ENCODE peak calls at places on chromosomes 1 and 21, in ten cellular contexts. One of them, this sample, is unnamed. For H3K9me3, the result is how much of the 10 kb centered on the place peaks cover.

GRCh38 chr21:33238146-33238545 is 8.4 kb downstream of the IFNAR2 start:
- DNase-seq in Caco-2: no peak
- DNase-seq in tibial artery: no peak
- DNase-seq in PC-3: no peak
- DNase-seq in fibroblast of lung: no peak
- DNase-seq in WERI-Rb-1: no peak
- DNase-seq in IMR-90: no peak
- DNase-seq in lower lobe of right lung: no peak
- DNase-seq in transverse colon: no peak
- DNase-seq in A549: no peak
- DNase-seq in this sample: no peak

GRCh38 chr1:153543738-153544135 is 1.9 kb downstream of the S100A4 start:
- DNase-seq in tibial artery: peak
- DNase-seq in IMR-90: no peak
- DNase-seq in WERI-Rb-1: no peak
- DNase-seq in PC-3: no peak
- DNase-seq in transverse colon: no peak
- DNase-seq in lower lobe of right lung: no peak
- DNase-seq in fibroblast of lung: no peak
- DNase-seq in Caco-2: no peak
- DNase-seq in A549: no peak
- DNase-seq in this sample: no peak

GRCh38 chr1:41387667-41388091 is 26.4 kb downstream of the FOXO6 start:
- DNase-seq in IMR-90: peak
- DNase-seq in transverse colon: peak
- DNase-seq in fibroblast of lung: peak
- DNase-seq in lower lobe of right lung: peak
- DNase-seq in tibial artery: peak
- DNase-seq in PC-3: peak
- DNase-seq in Caco-2: peak
- DNase-seq in A549: no peak
- DNase-seq in WERI-Rb-1: peak
- DNase-seq in this sample: no peak

GRCh38 chr1:13805431-13805830 is 105.4 kb downstream of the PRDM2 start:
- DNase-seq in transverse colon: no peak
- DNase-seq in WERI-Rb-1: no peak
- DNase-seq in Caco-2: no peak
- DNase-seq in tibial artery: no peak
- DNase-seq in IMR-90: no peak
- DNase-seq in lower lobe of right lung: no peak
- DNase-seq in fibroblast of lung: no peak
- DNase-seq in PC-3: no peak
- DNase-seq in A549: no peak
- DNase-seq in this sample: no peak

GRCh38 chr1:84742653-84743052 is 52.4 kb upstream of the SSX2IP start:
- DNase-seq in WERI-Rb-1: no peak
- DNase-seq in lower lobe of right lung: no peak
- DNase-seq in IMR-90: peak
- DNase-seq in fibroblast of lung: no peak
- DNase-seq in tibial artery: no peak
- DNase-seq in Caco-2: no peak
- DNase-seq in PC-3: peak
- DNase-seq in A549: no peak
- DNase-seq in transverse colon: no peak
- DNase-seq in this sample: no peak

GRCh38 chr21:35291963-35292627 is 243.0 kb upstream of the RUNX1 start:
- DNase-seq in Caco-2: no peak
- DNase-seq in tibial artery: no peak
- DNase-seq in transverse colon: no peak
- DNase-seq in WERI-Rb-1: no peak
- DNase-seq in IMR-90: peak
- DNase-seq in fibroblast of lung: peak
- DNase-seq in lower lobe of right lung: no peak
- DNase-seq in PC-3: no peak
- DNase-seq in A549: no peak
- DNase-seq in this sample: no peak

GRCh38 chr1:60376196-60376595 is 302.6 kb upstream of the C1orf87 start:
- DNase-seq in fibroblast of lung: no peak
- DNase-seq in transverse colon: no peak
- DNase-seq in A549: no peak
- DNase-seq in Caco-2: no peak
- DNase-seq in PC-3: no peak
- DNase-seq in lower lobe of right lung: no peak
- DNase-seq in tibial artery: no peak
- DNase-seq in IMR-90: no peak
- DNase-seq in WERI-Rb-1: no peak
- DNase-seq in this sample: no peak

GRCh38 chr21:19692231-19692630 is 1288.6 kb upstream of the TMPRSS15 start:
- DNase-seq in fibroblast of lung: no peak
- DNase-seq in A549: no peak
- DNase-seq in transverse colon: no peak
- DNase-seq in WERI-Rb-1: no peak
- DNase-seq in lower lobe of right lung: no peak
- DNase-seq in PC-3: no peak
- DNase-seq in IMR-90: no peak
- DNase-seq in Caco-2: no peak
- DNase-seq in tibial artery: no peak
- DNase-seq in this sample: no peak

GRCh38 chr1:115976900-115977480 is 677 bp downstream of the SLC22A15 start:
- DNase-seq in PC-3: peak
- DNase-seq in tibial artery: no peak
- DNase-seq in IMR-90: no peak
- DNase-seq in transverse colon: no peak
- DNase-seq in WERI-Rb-1: peak
- DNase-seq in fibroblast of lung: peak
- DNase-seq in A549: no peak
- DNase-seq in lower lobe of right lung: no peak
- DNase-seq in Caco-2: no peak
- DNase-seq in this sample: no peak

GRCh38 chr1:117143856-117144255 is 22.3 kb upstream of the TRIM45 start:
- DNase-seq in Caco-2: no peak
- DNase-seq in PC-3: peak
- DNase-seq in transverse colon: no peak
- DNase-seq in tibial artery: no peak
- DNase-seq in WERI-Rb-1: no peak
- DNase-seq in lower lobe of right lung: no peak
- DNase-seq in A549: no peak
- DNase-seq in IMR-90: no peak
- DNase-seq in fibroblast of lung: no peak
- DNase-seq in this sample: no peak

GRCh38 chr1:26017606-26018005 is 4.0 kb upstream of the EXTL1 start:
- DNase-seq in Caco-2: no peak
- DNase-seq in fibroblast of lung: no peak
- DNase-seq in WERI-Rb-1: peak
- DNase-seq in IMR-90: peak
- DNase-seq in tibial artery: no peak
- DNase-seq in A549: no peak
- DNase-seq in PC-3: no peak
- DNase-seq in transverse colon: no peak
- DNase-seq in lower lobe of right lung: no peak
- DNase-seq in this sample: no peak

GRCh38 chr1:15915991-15916390 is 59.9 kb downstream of the ZBTB17 start:
- DNase-seq in A549: no peak
- DNase-seq in fibroblast of lung: peak
- DNase-seq in lower lobe of right lung: no peak
- DNase-seq in PC-3: peak
- DNase-seq in WERI-Rb-1: no peak
- DNase-seq in tibial artery: no peak
- DNase-seq in transverse colon: no peak
- DNase-seq in IMR-90: peak
- DNase-seq in Caco-2: no peak
- DNase-seq in this sample: no peak

GRCh38 chr21:26513212-26513611 is 59.9 kb downstream of the CYYR1 start:
- DNase-seq in fibroblast of lung: peak
- DNase-seq in IMR-90: no peak
- DNase-seq in Caco-2: no peak
- DNase-seq in WERI-Rb-1: no peak
- DNase-seq in transverse colon: no peak
- DNase-seq in PC-3: peak
- DNase-seq in tibial artery: no peak
- DNase-seq in A549: no peak
- DNase-seq in lower lobe of right lung: no peak
- DNase-seq in this sample: no peak

GRCh38 chr1:229448373-229448772 is 14.5 kb upstream of the ACTA1 start:
- DNase-seq in Caco-2: no peak
- DNase-seq in WERI-Rb-1: no peak
- DNase-seq in tibial artery: no peak
- DNase-seq in PC-3: no peak
- DNase-seq in IMR-90: no peak
- DNase-seq in lower lobe of right lung: no peak
- DNase-seq in A549: no peak
- DNase-seq in fibroblast of lung: no peak
- DNase-seq in transverse colon: no peak
- DNase-seq in this sample: no peak

GRCh38 chr1:160797163-160797797 is 1.3 kb downstream of the LY9 start:
- DNase-seq in lower lobe of right lung: no peak
- DNase-seq in Caco-2: no peak
- DNase-seq in IMR-90: no peak
- DNase-seq in tibial artery: no peak
- DNase-seq in WERI-Rb-1: no peak
- DNase-seq in fibroblast of lung: no peak
- DNase-seq in A549: no peak
- DNase-seq in transverse colon: no peak
- DNase-seq in PC-3: no peak
- DNase-seq in this sample: no peak

GRCh38 chr1:164561007-164561406 is 2.0 kb downstream of the PBX1 start:
- DNase-seq in tibial artery: no peak
- DNase-seq in A549: no peak
- DNase-seq in transverse colon: no peak
- DNase-seq in Caco-2: no peak
- DNase-seq in WERI-Rb-1: no peak
- DNase-seq in fibroblast of lung: peak
- DNase-seq in PC-3: peak
- DNase-seq in lower lobe of right lung: no peak
- DNase-seq in IMR-90: no peak
- DNase-seq in this sample: no peak

GRCh38 chr1:116909511-116910378 is at the start of gene PTGFRN:
- DNase-seq in tibial artery: peak
- DNase-seq in PC-3: peak
- DNase-seq in fibroblast of lung: peak
- DNase-seq in WERI-Rb-1: peak
- DNase-seq in lower lobe of right lung: peak
- DNase-seq in Caco-2: peak
- DNase-seq in A549: peak
- DNase-seq in transverse colon: peak
- DNase-seq in IMR-90: peak
- DNase-seq in this sample: no peak

GRCh38 chr1:227723474-227723873 is 11.6 kb downstream of the JMJD4 start:
- DNase-seq in PC-3: no peak
- DNase-seq in WERI-Rb-1: no peak
- DNase-seq in transverse colon: no peak
- DNase-seq in IMR-90: peak
- DNase-seq in fibroblast of lung: peak
- DNase-seq in Caco-2: no peak
- DNase-seq in A549: no peak
- DNase-seq in lower lobe of right lung: no peak
- DNase-seq in tibial artery: no peak
- DNase-seq in this sample: no peak

DNA sequence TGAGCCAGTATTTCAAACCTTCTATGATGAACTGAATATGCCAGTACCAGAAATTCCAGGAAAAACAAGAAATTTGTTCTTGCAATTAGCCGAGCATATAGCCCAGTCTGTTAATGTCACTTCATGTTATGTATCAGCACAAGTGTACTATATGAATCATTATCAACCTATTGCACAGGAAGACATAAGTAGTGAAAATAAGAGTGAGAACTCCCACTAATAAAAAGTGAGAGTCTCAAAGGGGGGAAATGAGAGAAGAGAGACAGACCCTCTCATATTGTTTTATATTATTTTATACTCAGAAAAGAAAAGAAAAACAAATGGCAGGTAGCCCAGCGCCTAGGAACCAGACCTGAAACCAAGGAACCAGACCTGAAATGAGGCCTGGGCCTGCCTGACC is 16.2 kb downstream of the JMJD4 start:
- DNase-seq in PC-3: no peak
- DNase-seq in tibial artery: no peak
- DNase-seq in lower lobe of right lung: no peak
- DNase-seq in fibroblast of lung: no peak
- DNase-seq in WERI-Rb-1: no peak
- DNase-seq in transverse colon: no peak
- DNase-seq in A549: no peak
- DNase-seq in Caco-2: no peak
- DNase-seq in IMR-90: no peak
- DNase-seq in this sample: no peak
- H3K9me3 ChIP-seq in PC-3: under half
- H3K9me3 ChIP-seq in tibial artery: under half
- H3K9me3 ChIP-seq in lower lobe of right lung: half or more
- H3K9me3 ChIP-seq in fibroblast of lung: under half
- H3K9me3 ChIP-seq in WERI-Rb-1: under half
- H3K9me3 ChIP-seq in transverse colon: under half
- H3K9me3 ChIP-seq in A549: half or more
- H3K9me3 ChIP-seq in Caco-2: under half
- H3K9me3 ChIP-seq in IMR-90: under half
- H3K9me3 ChIP-seq in this sample: under half

GRCh38 chr21:36691539-36692124 is 7.3 kb upstream of the SIM2 start:
- DNase-seq in transverse colon: no peak
- DNase-seq in IMR-90: peak
- DNase-seq in tibial artery: no peak
- DNase-seq in lower lobe of right lung: no peak
- DNase-seq in A549: no peak
- DNase-seq in PC-3: no peak
- DNase-seq in WERI-Rb-1: no peak
- DNase-seq in fibroblast of lung: no peak
- DNase-seq in Caco-2: no peak
- DNase-seq in this sample: no peak
- H3K9me3 ChIP-seq in transverse colon: under half
- H3K9me3 ChIP-seq in IMR-90: under half
- H3K9me3 ChIP-seq in tibial artery: under half
- H3K9me3 ChIP-seq in lower lobe of right lung: under half
- H3K9me3 ChIP-seq in A549: under half
- H3K9me3 ChIP-seq in PC-3: under half
- H3K9me3 ChIP-seq in WERI-Rb-1: under half
- H3K9me3 ChIP-seq in fibroblast of lung: under half
- H3K9me3 ChIP-seq in Caco-2: under half
- H3K9me3 ChIP-seq in this sample: under half

GRCh38 chr1:204400893-204401510 is 10.6 kb downstream of the PPP1R15B start:
- DNase-seq in transverse colon: no peak
- DNase-seq in Caco-2: no peak
- DNase-seq in tibial artery: no peak
- DNase-seq in IMR-90: no peak
- DNase-seq in PC-3: no peak
- DNase-seq in A549: no peak
- DNase-seq in lower lobe of right lung: no peak
- DNase-seq in WERI-Rb-1: no peak
- DNase-seq in fibroblast of lung: no peak
- DNase-seq in this sample: no peak
- H3K9me3 ChIP-seq in transverse colon: under half
- H3K9me3 ChIP-seq in Caco-2: under half
- H3K9me3 ChIP-seq in tibial artery: under half
- H3K9me3 ChIP-seq in IMR-90: under half
- H3K9me3 ChIP-seq in PC-3: under half
- H3K9me3 ChIP-seq in A549: under half
- H3K9me3 ChIP-seq in lower lobe of right lung: under half
- H3K9me3 ChIP-seq in WERI-Rb-1: under half
- H3K9me3 ChIP-seq in fibroblast of lung: under half
- H3K9me3 ChIP-seq in this sample: under half

DNA sequence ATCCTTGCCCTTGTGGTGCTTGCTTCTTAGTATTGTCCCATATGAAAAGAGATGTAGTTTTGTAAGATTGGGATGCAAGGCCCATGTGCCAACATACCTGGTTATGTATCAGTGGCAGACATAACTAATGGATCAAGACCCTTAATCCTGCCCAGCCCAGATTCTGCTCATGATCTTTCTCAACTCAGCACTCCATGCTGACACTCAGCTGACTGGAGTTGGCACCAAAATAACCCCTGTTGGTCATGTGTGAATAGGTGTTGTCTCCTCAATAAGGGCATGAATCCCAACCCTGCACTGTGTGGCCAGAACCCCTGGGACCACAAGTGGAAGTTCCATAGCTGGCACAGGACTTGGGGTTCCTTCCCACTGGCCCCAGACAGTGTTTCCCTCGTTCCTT is 13.9 kb upstream of the CNR2 start:
- DNase-seq in PC-3: no peak
- DNase-seq in tibial artery: no peak
- DNase-seq in fibroblast of lung: no peak
- DNase-seq in lower lobe of right lung: no peak
- DNase-seq in transverse colon: no peak
- DNase-seq in Caco-2: no peak
- DNase-seq in IMR-90: no peak
- DNase-seq in A549: no peak
- DNase-seq in WERI-Rb-1: no peak
- DNase-seq in this sample: no peak
- H3K9me3 ChIP-seq in PC-3: under half
- H3K9me3 ChIP-seq in tibial artery: under half
- H3K9me3 ChIP-seq in fibroblast of lung: under half
- H3K9me3 ChIP-seq in lower lobe of right lung: under half
- H3K9me3 ChIP-seq in transverse colon: under half
- H3K9me3 ChIP-seq in Caco-2: under half
- H3K9me3 ChIP-seq in IMR-90: under half
- H3K9me3 ChIP-seq in A549: under half
- H3K9me3 ChIP-seq in WERI-Rb-1: under half
- H3K9me3 ChIP-seq in this sample: under half